ENCODE peak calls at places on chromosomes 4 and X, in seven cellular contexts. Q is GM12878; Z is endothelial cell; B is neural progenitor cell; J is astrocyte of the spinal cord; I is CD4-positive, alpha-beta T cell; D is cardiac fibroblast. L is an unnamed sample.

GRCh38 chr4:155419266-155419665 is 42.5 kb upstream of the MAP9 start:
- DNase-seq in Q (no peak), Z (no peak), B (peak; percentile 23), J (no peak), I (no peak), D (peak; percentile 13), L (no peak)

GRCh38 chr4:102600689-102601088 is 99.5 kb downstream of the NFKB1 start:
- DNase-seq in Q (no peak), Z (no peak), B (no peak), J (no peak), I (no peak), D (no peak), L (no peak)

GRCh38 chr4:6674500-6675149 is 19.1 kb upstream of the S100P start:
- DNase-seq in Q (peak; percentile 45), Z (no peak), B (peak; percentile 40), J (peak; percentile 29), I (peak; percentile 70), D (peak; percentile 34), L (no peak)

GRCh38 chrX:150410513-150410912 is 47.4 kb downstream of the MAMLD1 start:
- DNase-seq in Q (no peak), Z (no peak), B (no peak), J (no peak), I (no peak), D (no peak), L (no peak)

GRCh38 chrX:151896734-151897474 is 15.8 kb upstream of the MAGEA4 start:
- DNase-seq in Q (no peak), Z (no peak), B (no peak), J (peak; percentile 81), I (no peak), D (peak; percentile 49), L (no peak)

GRCh38 chrX:63424063-63424462 is 72.9 kb upstream of the SPIN4 start:
- DNase-seq in Q (no peak), Z (no peak), B (no peak), J (no peak), I (no peak), D (no peak), L (no peak)

GRCh38 chr4:144357970-144358369 is 217.5 kb upstream of the GYPA start:
- DNase-seq in Q (no peak), Z (no peak), B (no peak), J (no peak), I (no peak), D (no peak), L (no peak)

GRCh38 chr4:65943076-65943475 is 272.8 kb upstream of the EPHA5 start:
- DNase-seq in Q (no peak), Z (peak; percentile 16), B (peak; percentile 83), J (peak; percentile 81), I (no peak), D (peak; percentile 81), L (no peak)

GRCh38 chr4:217891-218290 is 87.4 kb downstream of the ZNF732 start:
- DNase-seq in Q (no peak), Z (no peak), B (no peak), J (no peak), I (no peak), D (no peak), L (no peak)

GRCh38 chrX:46547857-46548256 is 2.6 kb upstream of the ZNF674 start:
- DNase-seq in Q (no peak), Z (no peak), B (no peak), J (peak; percentile 70), I (no peak), D (peak; percentile 68), L (no peak)

GRCh38 chrX:1903380-1903935 is 288.6 kb downstream of the ASMT start:
- DNase-seq in Q (no peak), Z (no peak), B (no peak), J (peak; percentile 16), I (no peak), D (peak; percentile 32), L (no peak)

GRCh38 chr4:62512271-62512670 is 1312.1 kb downstream of the ADGRL3 start:
- DNase-seq in Q (no peak), Z (no peak), B (no peak), J (no peak), I (no peak), D (no peak), L (no peak)

GRCh38 chr4:76803522-76803921 is 94.4 kb downstream of the SOWAHB start:
- DNase-seq in Q (no peak), Z (no peak), B (no peak), J (peak; percentile 97), I (no peak), D (peak; percentile 76), L (no peak)

GRCh38 chrX:116417214-116417613 is 19.2 kb upstream of the SLC6A14 start:
- DNase-seq in Q (no peak), Z (no peak), B (no peak), J (no peak), I (no peak), D (no peak), L (no peak)

GRCh38 chrX:39852496-39852895 is 245.3 kb downstream of the BCOR start:
- DNase-seq in Q (no peak), Z (no peak), B (no peak), J (no peak), I (no peak), D (no peak), L (no peak)

GRCh38 chr4:72924814-72925213 is 144.7 kb downstream of the COX18 start:
- DNase-seq in Q (no peak), Z (no peak), B (no peak), J (no peak), I (no peak), D (no peak), L (no peak)

GRCh38 chr4:12178614-12179263 is 750.0 kb upstream of the HS3ST1 start:
- DNase-seq in Q (no peak), Z (no peak), B (no peak), J (no peak), I (no peak), D (no peak), L (no peak)

GRCh38 chrX:118570209-118570608 is 74.6 kb downstream of the DOCK11 start:
- DNase-seq in Q (no peak), Z (no peak), B (no peak), J (no peak), I (no peak), D (no peak), L (no peak)

GRCh38 chrX:110001702-110002299 is 1.1 kb upstream of the TMEM164 start:
- DNase-seq in Q (no peak), Z (no peak), B (no peak), J (no peak), I (no peak), D (no peak), L (no peak)

GRCh38 chrX:134585446-134585845 is 72.8 kb downstream of the PLAC1 start:
- DNase-seq in Q (no peak), Z (no peak), B (no peak), J (no peak), I (no peak), D (no peak), L (no peak)
- TF ChIP-seq CTCF in Q (no peak), Z (no peak), B (no peak), J (no peak), I (no peak), D (no peak), L (no peak)

GRCh38 chr4:180028682-180029081 is 2214.5 kb upstream of the TENM3 start:
- DNase-seq in Q (peak; percentile 12), Z (peak; percentile 58), B (peak; percentile 86), J (peak; percentile 26), I (no peak), D (no peak), L (peak; percentile 45)
- TF ChIP-seq CTCF in Q (peak; percentile 54), Z (peak; percentile 39), B (peak; percentile 72), J (peak; percentile 38), I (no peak), D (no peak), L (peak; percentile 65)

DNA sequence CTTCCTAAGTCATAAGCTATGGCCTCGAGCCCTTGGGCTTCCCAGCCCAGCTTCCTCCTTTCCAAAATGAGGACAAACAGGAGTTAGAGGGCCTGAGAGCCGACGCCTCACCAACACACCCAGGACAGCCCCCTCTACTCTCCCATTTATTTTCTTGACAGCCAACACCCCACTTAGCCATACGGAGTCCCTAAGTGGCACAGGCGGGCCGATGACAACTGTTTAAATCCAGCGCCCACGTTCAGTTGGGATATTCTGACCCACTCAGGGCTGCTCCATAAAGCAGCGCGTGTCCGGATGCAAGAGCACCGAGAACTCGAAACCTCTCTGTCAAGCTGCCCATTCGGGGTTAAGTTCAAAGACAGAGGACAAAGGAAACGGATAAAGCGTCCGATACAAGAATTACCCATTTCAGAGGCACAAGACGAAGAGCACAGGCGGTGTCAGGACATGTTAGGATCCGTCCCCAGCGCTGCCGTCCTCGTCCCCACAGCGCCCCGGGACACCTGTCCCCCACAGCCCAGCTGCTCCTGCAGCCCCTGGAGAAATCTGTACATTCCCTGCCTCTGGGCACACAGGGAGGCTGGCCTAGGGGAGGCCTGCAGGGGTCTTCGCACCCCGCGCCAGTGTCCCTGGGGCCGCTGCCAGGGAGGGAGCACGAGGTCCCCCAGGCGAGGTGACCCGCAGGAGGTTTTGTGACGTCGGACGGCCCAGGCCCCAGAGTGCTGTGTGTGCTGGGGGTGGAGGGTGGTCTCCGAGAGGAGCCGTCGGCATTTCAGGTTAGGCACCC is 1.2 kb downstream of the PRKX start:
- DNase-seq in Q (no peak), Z (peak; percentile 4), B (peak; percentile 12), J (peak; percentile 33), I (no peak), D (peak; percentile 51), L (peak; percentile 9)
- TF ChIP-seq CTCF in Q (no peak), Z (no peak), B (no peak), J (no peak), I (no peak), D (no peak), L (no peak)

GRCh38 chrX:48514868-48515460 is 6.2 kb downstream of the PORCN start:
- DNase-seq in Q (no peak), Z (no peak), B (no peak), J (no peak), I (no peak), D (no peak), L (no peak)
- TF ChIP-seq CTCF in Q (no peak), Z (no peak), B (no peak), J (no peak), I (no peak), D (no peak), L (no peak)

GRCh38 chrX:37922926-37923325 is 75.6 kb upstream of the DYNLT3 start:
- DNase-seq in Q (no peak), Z (no peak), B (no peak), J (no peak), I (no peak), D (no peak), L (no peak)

GRCh38 chrX:37921758-37922157 is 74.4 kb upstream of the DYNLT3 start:
- DNase-seq in Q (no peak), Z (no peak), B (no peak), J (peak; percentile 62), I (no peak), D (peak; percentile 3), L (no peak)

DNA sequence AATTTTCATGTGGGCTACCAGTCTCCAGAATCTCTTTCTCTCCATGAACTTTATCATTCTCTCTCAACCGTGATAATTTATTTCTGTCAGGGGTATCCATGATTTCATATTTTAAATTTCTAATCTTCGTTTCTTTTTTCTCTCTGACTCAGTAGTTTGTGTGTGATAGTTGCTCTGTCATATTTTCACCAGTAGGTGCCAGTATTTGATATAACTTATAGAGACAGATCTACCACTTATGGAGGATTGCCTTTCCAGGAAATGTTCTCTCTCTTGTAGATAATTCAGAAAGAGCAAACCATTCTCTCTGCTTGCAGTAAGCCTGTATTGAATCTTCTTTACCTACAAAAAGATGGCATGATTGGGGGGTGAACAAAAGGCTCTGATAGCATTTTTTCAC is 79.3 kb upstream of the DYNLT3 start:
- DNase-seq in Q (peak; percentile 4), Z (no peak), B (peak; percentile 21), J (peak; percentile 48), I (no peak), D (peak; percentile 67), L (no peak)
- TF ChIP-seq CTCF in Q (peak; percentile 46), Z (peak; percentile 64), B (peak; percentile 59), J (peak; percentile 40), I (peak; percentile 29), D (peak; percentile 29), L (peak; percentile 65)